ENCODE peak calls at places on chromosomes 3 and 15, in five cellular contexts. Q is PC-3; O is neural progenitor cell; Z is CD8-positive, alpha-beta T cell; Y is uterus. B is an unnamed sample.

GRCh38 chr15:83656192-83656591 is 2.3 kb downstream of the ADAMTSL3 start:
- DNase-seq in Q (no peak), O (no peak), Z (no peak), Y (no peak), B (no peak)

GRCh38 chr3:11154953-11155325 is 646 bp downstream of the HRH1 start:
- DNase-seq in Q (no peak), O (peak), Z (no peak), Y (no peak), B (no peak)

GRCh38 chr3:136835079-136835816 is 16.3 kb downstream of the SLC35G2 start:
- DNase-seq in Q (no peak), O (no peak), Z (no peak), Y (no peak), B (no peak)

GRCh38 chr3:96863129-96863740 is 48.8 kb downstream of the EPHA6 start:
- DNase-seq in Q (peak), O (peak), Z (no peak), Y (no peak), B (peak)

GRCh38 chr3:175224051-175224450 is 364.9 kb downstream of the NAALADL2 start:
- DNase-seq in Q (no peak), O (no peak), Z (no peak), Y (no peak), B (no peak)

GRCh38 chr3:138367912-138368311 is 19.5 kb downstream of the MRAS start:
- DNase-seq in Q (no peak), O (peak), Z (no peak), Y (no peak), B (peak)

GRCh38 chr15:74294010-74294409 is 57.9 kb downstream of the CCDC33 start:
- DNase-seq in Q (no peak), O (no peak), Z (no peak), Y (no peak), B (no peak)

GRCh38 chr15:61997786-61998185 is 62.5 kb downstream of the VPS13C start:
- DNase-seq in Q (no peak), O (no peak), Z (no peak), Y (no peak), B (no peak)

GRCh38 chr3:99402755-99403154 is 235.6 kb upstream of the COL8A1 start:
- DNase-seq in Q (no peak), O (no peak), Z (no peak), Y (no peak), B (no peak)

DNA sequence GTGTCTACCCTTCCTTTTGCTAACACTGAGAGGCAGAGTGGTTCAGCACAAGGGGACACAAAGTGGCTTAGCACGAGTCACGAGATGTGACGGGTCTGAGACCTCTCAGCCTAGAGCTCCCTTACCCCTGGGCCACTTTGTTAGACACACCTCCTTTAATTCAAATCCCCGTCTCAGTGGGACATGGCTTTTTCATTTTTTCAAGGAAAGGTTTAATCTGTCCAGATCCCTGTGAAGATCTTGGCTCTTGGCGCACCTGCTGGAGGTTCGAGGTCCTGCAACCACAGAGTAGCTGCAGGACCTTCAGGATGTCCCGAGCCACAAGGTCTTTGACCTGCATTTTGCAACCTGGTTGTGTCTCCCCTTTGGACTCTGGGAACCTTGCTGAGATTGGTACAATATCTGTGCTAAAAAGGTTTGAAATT is 52.0 kb downstream of the LPP start:
- DNase-seq in Q (no peak), O (peak), Z (no peak), Y (no peak), B (no peak)
- TF ChIP-seq CTCF in Q (peak), O (peak), Z (no peak), Y (no peak), B (no peak)

GRCh38 chr15:101724675-101725005 is 367 bp upstream of the TARS3 start:
- DNase-seq in Q (no peak), O (no peak), Z (no peak), Y (no peak), B (no peak)
- H3K4me3 ChIP-seq in Q (no peak), O (no peak), Z (peak), Y (peak), B (peak)

GRCh38 chr3:39531066-39531465 is 63.6 kb downstream of the MOBP start:
- DNase-seq in Q (no peak), O (no peak), Z (no peak), Y (no peak), B (no peak)

GRCh38 chr3:39531681-39532080 is 64.2 kb downstream of the MOBP start:
- DNase-seq in Q (peak), O (no peak), Z (no peak), Y (no peak), B (no peak)

GRCh38 chr3:39528844-39529243 is 61.4 kb downstream of the MOBP start:
- DNase-seq in Q (no peak), O (no peak), Z (no peak), Y (no peak), B (no peak)

GRCh38 chr3:39532777-39533176 is 65.3 kb downstream of the MOBP start:
- DNase-seq in Q (no peak), O (no peak), Z (no peak), Y (no peak), B (no peak)

DNA sequence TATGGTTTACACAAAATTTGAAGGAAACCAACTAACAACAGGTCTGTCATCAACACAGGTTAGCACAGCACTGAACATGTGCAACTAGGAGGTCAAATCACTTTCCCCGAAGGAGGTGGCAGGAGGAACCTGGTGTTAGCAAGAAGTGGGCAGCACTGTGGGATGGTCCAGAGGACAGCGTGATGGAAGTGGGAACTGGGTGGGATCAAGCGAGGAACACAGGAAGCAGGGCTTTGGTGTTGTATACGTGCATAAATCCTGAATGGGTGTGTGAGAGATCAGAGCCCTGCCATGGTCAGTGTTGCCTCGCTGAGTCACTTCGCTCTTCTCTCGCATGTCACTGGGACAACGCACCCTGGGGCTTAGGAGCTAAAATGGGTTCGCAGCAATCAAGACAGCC is 62.1 kb downstream of the MOBP start:
- DNase-seq in Q (no peak), O (no peak), Z (no peak), Y (no peak), B (no peak)
- H3K27ac ChIP-seq in Q (no peak), O (no peak), Z (no peak), Y (no peak), B (no peak)

DNA sequence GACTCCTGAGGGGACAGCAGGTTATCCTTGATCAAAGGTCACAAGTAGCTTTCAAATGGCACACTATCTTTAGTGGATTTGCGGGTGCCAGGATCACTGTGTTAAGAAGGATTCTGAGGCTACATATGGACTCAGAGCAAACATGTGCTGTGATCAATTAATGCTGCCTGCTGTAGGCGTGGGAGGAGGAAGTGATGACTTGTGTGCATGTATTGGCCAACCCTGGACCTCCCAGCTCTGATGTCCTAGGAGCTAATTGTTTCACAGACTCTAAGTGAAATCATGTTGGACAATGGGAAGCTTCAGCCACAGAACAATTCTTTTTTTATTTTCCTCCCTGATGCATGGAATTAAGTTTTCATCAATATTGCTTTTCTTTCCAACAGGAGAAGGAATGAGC is 24.4 kb downstream of the FAH start:
- DNase-seq in Q (no peak), O (no peak), Z (no peak), Y (no peak), B (no peak)
- TF ChIP-seq CTCF in Q (no peak), O (no peak), Z (no peak), Y (no peak), B (no peak)

GRCh38 chr15:64464271-64465005 is 4.1 kb downstream of the ZNF609 start:
- DNase-seq in Q (no peak), O (no peak), Z (no peak), Y (peak), B (peak)
- H3K4me3 ChIP-seq in Q (no peak), O (no peak), Z (no peak), Y (no peak), B (no peak)

DNA sequence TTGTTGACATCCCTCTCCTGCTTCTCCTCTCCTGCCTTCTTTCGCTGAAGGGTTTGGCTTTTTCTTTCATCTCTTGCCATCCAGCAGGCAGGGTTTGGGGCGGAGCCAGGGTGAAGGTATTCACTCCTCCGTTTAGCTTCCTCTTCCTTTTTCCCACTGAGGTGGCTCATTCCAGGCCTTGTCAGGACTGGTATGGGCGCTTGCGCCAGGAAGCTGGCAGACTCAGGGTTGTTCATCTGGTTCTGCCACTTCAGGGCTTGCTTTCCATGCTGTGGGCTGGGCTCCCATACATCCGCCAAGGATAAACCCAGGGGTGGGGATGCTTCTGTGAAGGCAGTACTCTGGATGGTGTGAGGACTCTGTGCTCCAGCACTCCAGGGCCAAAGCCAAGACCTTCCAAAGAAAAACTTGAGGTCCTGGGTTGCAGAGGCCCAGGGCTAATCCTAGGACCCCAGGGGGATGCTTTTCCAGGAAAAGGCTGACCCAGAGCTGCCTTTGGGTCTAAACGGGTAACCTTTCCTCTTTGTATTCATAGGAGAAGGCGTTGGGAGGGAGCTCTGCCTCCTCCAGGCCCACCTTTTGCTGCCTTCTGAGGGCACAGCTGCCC is 7.7 kb upstream of the AMOTL2 start:
- DNase-seq in Q (peak), O (no peak), Z (no peak), Y (no peak), B (no peak)
- H3K27ac ChIP-seq in Q (peak), O (no peak), Z (no peak), Y (peak), B (no peak)

GRCh38 chr3:182710557-182711157 is 82.6 kb upstream of the ATP11B start:
- DNase-seq in Q (peak), O (peak), Z (no peak), Y (no peak), B (no peak)
- TF ChIP-seq CTCF in Q (peak), O (peak), Z (peak), Y (peak), B (peak)

DNA sequence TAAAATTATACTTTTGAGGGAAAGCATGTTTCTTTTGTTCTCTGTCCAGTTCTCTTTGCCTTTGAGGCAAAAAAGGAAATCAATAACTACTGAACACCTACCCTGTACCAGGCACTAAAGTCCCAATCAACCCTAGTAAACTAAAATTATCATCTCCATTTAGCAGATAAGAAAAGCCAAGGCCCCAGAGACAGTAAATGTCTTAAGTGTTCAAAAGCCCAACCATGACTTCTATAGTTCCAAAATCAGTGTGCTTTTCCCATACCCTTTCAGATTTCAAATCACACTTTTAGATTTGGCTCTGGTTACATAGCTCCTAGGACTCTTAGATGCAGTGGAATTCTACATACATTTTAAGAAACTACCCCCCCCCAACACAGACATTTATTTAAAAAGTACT is 63.5 kb downstream of the UACA start:
- DNase-seq in Q (no peak), O (no peak), Z (no peak), Y (no peak), B (no peak)
- H3K4me3 ChIP-seq in Q (no peak), O (no peak), Z (no peak), Y (peak), B (no peak)

DNA sequence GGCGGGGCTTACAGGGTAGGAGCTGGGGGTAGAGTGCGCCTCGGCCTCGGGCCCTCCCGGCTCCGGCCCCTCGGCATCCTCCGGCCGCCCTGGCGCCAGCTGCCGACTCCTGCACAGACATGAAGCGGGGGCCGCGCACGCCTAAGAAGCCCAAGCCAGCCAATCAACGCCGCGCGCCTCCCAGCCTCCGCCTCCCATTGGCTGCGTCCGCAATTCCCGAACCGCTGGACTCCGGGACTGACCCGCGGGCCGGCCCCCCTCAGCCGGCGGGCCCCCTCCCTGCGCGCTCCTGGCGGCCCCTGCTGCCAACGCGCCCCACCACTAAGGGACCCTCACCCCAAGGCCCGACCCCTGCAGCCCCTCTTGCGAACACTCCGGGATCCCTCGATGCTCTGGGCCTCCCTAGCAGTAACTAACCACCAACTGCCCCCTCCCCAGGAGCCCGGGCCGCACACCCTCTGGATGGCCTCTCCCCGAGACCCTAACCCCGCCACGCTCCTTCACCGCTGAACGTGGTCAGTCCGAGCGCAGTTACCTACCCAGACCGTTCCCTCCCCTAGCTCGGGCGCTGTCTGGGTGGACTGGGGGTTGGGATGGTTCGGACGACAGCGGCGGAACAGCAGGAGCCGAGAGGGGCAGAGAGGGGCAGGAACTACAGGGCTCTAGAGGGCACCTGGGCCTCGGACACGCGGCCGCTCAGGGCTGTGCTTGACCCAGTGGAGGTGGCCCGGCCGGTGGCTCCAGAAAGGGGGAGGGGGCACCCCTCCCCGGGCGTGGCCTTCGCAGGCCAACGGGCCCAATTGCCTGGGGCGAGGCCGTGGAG is 5.0 kb downstream of the GATA2 start:
- DNase-seq in Q (peak), O (peak), Z (no peak), Y (peak), B (peak)
- H3K27ac ChIP-seq in Q (peak), O (no peak), Z (no peak), Y (peak), B (peak)

GRCh38 chr3:153026026-153026425 is 136.0 kb upstream of the RAP2B start:
- DNase-seq in Q (peak), O (peak), Z (no peak), Y (no peak), B (no peak)
- TF ChIP-seq CTCF in Q (peak), O (peak), Z (peak), Y (peak), B (peak)